ENCODE peak calls at places on chromosomes 5 and 9, in four cellular contexts. X is kidney epithelial cell, D is OCI-LY7, C is bronchial epithelial cell. M is an unnamed sample.

GRCh38 chr9:70060148-70060882 is 16.7 kb downstream of the MAMDC2 start:
- DNase-seq in C (peak), X (no peak), D (no peak), M (no peak)

GRCh38 chr9:113634597-113635515 is 171.3 kb downstream of the RGS3 start:
- DNase-seq in D (no peak), X (no peak), C (no peak), M (no peak)

GRCh38 chr5:90866333-90866732 is 307.7 kb downstream of the ADGRV1 start:
- DNase-seq in C (peak), D (peak), X (no peak), M (peak)

GRCh38 chr5:171826132-171826531 is 40.5 kb downstream of the SMIM23 start:
- DNase-seq in X (peak), C (no peak), D (no peak), M (no peak)

GRCh38 chr9:99049641-99050040 is 55.3 kb upstream of the TGFBR1 start:
- DNase-seq in C (no peak), D (no peak), X (no peak), M (no peak)

GRCh38 chr5:72920690-72921089 is 35.2 kb upstream of the FCHO2 start:
- DNase-seq in C (peak), D (peak), X (no peak), M (peak)

GRCh38 chr5:136228358-136228757 is 35.4 kb upstream of the SMIM32 start:
- DNase-seq in D (no peak), C (no peak), X (no peak), M (no peak)

GRCh38 chr5:112077180-112077579 is 320.2 kb upstream of the NREP start:
- DNase-seq in X (no peak), C (no peak), D (no peak), M (peak)

GRCh38 chr9:911003-911402 is 65.5 kb upstream of the DMRT3 start:
- DNase-seq in D (peak), X (no peak), C (no peak), M (no peak)

GRCh38 chr5:1467341-1468246 is 22.4 kb upstream of the SLC6A3 start:
- DNase-seq in D (no peak), C (no peak), X (no peak), M (no peak)

GRCh38 chr5:53246042-53246836 is 136.7 kb upstream of the MOCS2 start:
- DNase-seq in C (peak), X (peak), D (no peak), M (peak)

GRCh38 chr5:115343855-115344254 is 47.4 kb upstream of the CCDC112 start:
- DNase-seq in D (no peak), X (no peak), C (peak), M (peak)

GRCh38 chr9:6488395-6488794 is 75.4 kb downstream of the UHRF2 start:
- DNase-seq in D (peak), X (no peak), C (no peak), M (no peak)
- TF ChIP-seq CTCF in D (no peak), X (no peak), C (no peak), M (peak)

GRCh38 chr9:121395558-121395957 is 25.5 kb upstream of the STOM start:
- DNase-seq in D (no peak), X (no peak), C (peak), M (no peak)

GRCh38 chr9:121404906-121405305 is 34.9 kb upstream of the STOM start:
- DNase-seq in C (peak), X (no peak), D (no peak), M (no peak)

GRCh38 chr9:121398374-121398773 is 28.3 kb upstream of the STOM start:
- DNase-seq in X (peak), C (peak), D (no peak), M (peak)

GRCh38 chr9:121399126-121399882 is 29.3 kb upstream of the STOM start:
- DNase-seq in D (no peak), X (no peak), C (peak), M (no peak)

DNA sequence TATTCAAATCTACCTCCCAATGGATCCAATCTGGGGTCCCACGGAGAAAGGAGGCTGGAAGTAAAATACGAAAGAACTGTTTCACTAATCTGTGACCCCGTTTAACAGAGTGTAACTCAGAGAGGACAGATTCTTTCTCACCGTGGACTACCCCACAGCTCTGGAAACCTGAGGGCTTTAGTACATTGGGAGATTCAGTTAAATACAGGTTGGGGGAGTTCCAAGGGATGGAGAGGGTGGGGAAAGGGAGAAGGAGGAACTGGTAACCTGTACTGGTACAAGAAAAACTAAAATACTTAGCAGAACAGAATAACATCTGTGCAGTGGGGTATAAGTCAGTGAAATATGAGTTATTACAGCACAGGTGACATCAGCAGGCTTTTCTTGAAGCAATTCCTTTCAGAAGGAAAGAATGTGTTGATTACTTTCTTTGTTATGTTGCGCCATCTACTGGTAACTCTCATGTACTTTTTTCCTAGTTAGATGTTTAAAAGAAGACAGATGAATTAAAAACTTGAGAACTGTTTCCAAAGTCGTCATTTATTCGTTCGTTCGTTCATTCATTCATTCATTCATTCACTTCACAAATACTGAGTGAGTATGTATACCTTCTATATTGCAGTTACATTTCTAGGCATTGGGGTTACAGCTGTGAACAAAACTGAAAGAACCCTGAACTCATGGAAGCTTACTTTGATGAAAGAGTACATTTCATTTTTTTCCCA is 30.0 kb upstream of the STOM start:
- DNase-seq in C (peak), X (peak), D (peak), M (peak)
- H3K4me3 ChIP-seq in C (no peak), X (no peak), D (no peak), M (no peak)

GRCh38 chr5:150481972-150482406 is 25.9 kb upstream of the NDST1 start:
- DNase-seq in D (no peak), C (no peak), X (no peak), M (no peak)

GRCh38 chr5:150485770-150486401 is 22.0 kb upstream of the NDST1 start:
- DNase-seq in X (no peak), D (peak), C (no peak), M (no peak)

GRCh38 chr5:150487199-150488061 is 20.5 kb upstream of the NDST1 start:
- DNase-seq in C (peak), D (peak), X (no peak), M (no peak)

GRCh38 chr5:150486402-150487198 is 21.3 kb upstream of the NDST1 start:
- DNase-seq in D (peak), X (no peak), C (peak), M (no peak)

GRCh38 chr5:150484964-150485769 is 22.8 kb upstream of the NDST1 start:
- DNase-seq in X (no peak), D (no peak), C (no peak), M (no peak)
- TF ChIP-seq CTCF in X (no peak), D (no peak), C (no peak), M (no peak)

GRCh38 chr9:91359734-91360470 is 1.8 kb downstream of the AUH start:
- DNase-seq in C (peak), X (no peak), D (no peak), M (no peak)
- H3K4me3 ChIP-seq in C (no peak), X (no peak), D (peak), M (peak)

M was measured in astrocyte of the cerebellum.